ENCODE peak calls at places on chromosome 10, in four cellular contexts. J is gastrocnemius medialis, D is cardiac muscle cell, R is psoas muscle. B is an unnamed sample.
A peak's percentile ranks its signal among the peaks of the same experiment; 100 is the strongest.

GRCh38 chr10:132518572-132519381 is 18.8 kb upstream of the INPP5A start:
- DNase-seq in J (peak; percentile 84), D (peak; percentile 80), R (no peak), B (no peak)

GRCh38 chr10:108629843-108630242 is 1293.5 kb downstream of the XPNPEP1 start:
- DNase-seq in J (no peak), D (no peak), R (no peak), B (no peak)

GRCh38 chr10:61164458-61165160 is 220.6 kb upstream of the RHOBTB1 start:
- DNase-seq in J (peak; percentile 91), D (no peak), R (peak; percentile 44), B (no peak)

GRCh38 chr10:43683451-43684197 is 34.9 kb upstream of the ZNF32 start:
- DNase-seq in J (no peak), D (peak; percentile 37), R (no peak), B (no peak)

GRCh38 chr10:23675588-23675987 is 236.7 kb downstream of the OTUD1 start:
- DNase-seq in J (no peak), D (no peak), R (no peak), B (no peak)

GRCh38 chr10:92440578-92440977 is 133.3 kb downstream of the IDE start:
- DNase-seq in J (no peak), D (no peak), R (no peak), B (no peak)

GRCh38 chr10:117136391-117136975 is 1.6 kb downstream of the VAX1 start:
- DNase-seq in J (no peak), D (no peak), R (no peak), B (no peak)

GRCh38 chr10:60048146-60048545 is 141.8 kb upstream of the CCDC6 start:
- DNase-seq in J (no peak), D (peak; percentile 66), R (no peak), B (no peak)

GRCh38 chr10:93095225-93095624 is 21.5 kb downstream of the CYP26A1 start:
- DNase-seq in J (no peak), D (no peak), R (no peak), B (no peak)

GRCh38 chr10:114632869-114633715 is 25.0 kb downstream of the ABLIM1 start:
- DNase-seq in J (peak; percentile 71), D (peak; percentile 80), R (peak; percentile 36), B (no peak)

GRCh38 chr10:95542330-95542729 is 18.8 kb downstream of the SORBS1 start:
- DNase-seq in J (no peak), D (no peak), R (no peak), B (no peak)

GRCh38 chr10:127966875-127967274 is 60.0 kb downstream of the PTPRE start:
- DNase-seq in J (no peak), D (no peak), R (no peak), B (no peak)

GRCh38 chr10:7956508-7956907 is 98.0 kb upstream of the GATA3 start:
- DNase-seq in J (no peak), D (no peak), R (no peak), B (no peak)

GRCh38 chr10:103040424-103040823 is 122.3 kb downstream of the CNNM2 start:
- DNase-seq in J (no peak), D (no peak), R (no peak), B (no peak)

GRCh38 chr10:70678757-70679489 is 6.6 kb downstream of the ADAMTS14 start:
- DNase-seq in J (no peak), D (no peak), R (no peak), B (no peak)

GRCh38 chr10:97464226-97464625 is 18.3 kb downstream of the ZDHHC16 start:
- DNase-seq in J (no peak), D (no peak), R (no peak), B (no peak)

GRCh38 chr10:71575934-71576801 is 143.4 kb downstream of the C10orf105 start:
- DNase-seq in J (no peak), D (no peak), R (no peak), B (no peak)

GRCh38 chr10:98404571-98405396 is 10.2 kb downstream of the PYROXD2 start:
- DNase-seq in J (no peak), D (no peak), R (no peak), B (no peak)

GRCh38 chr10:95880704-95881103 is 27.1 kb upstream of the CC2D2B start:
- DNase-seq in J (no peak), D (no peak), R (no peak), B (no peak)

GRCh38 chr10:44039599-44039998 is 345.3 kb downstream of the CXCL12 start:
- DNase-seq in J (no peak), D (no peak), R (no peak), B (no peak)

GRCh38 chr10:30413996-30414576 is 19.9 kb upstream of the MAP3K8 start:
- DNase-seq in J (no peak), D (peak; percentile 63), R (no peak), B (peak; percentile 26)

GRCh38 chr10:128084364-128084763 is 41.9 kb downstream of the MKI67 start:
- DNase-seq in J (no peak), D (no peak), R (no peak), B (no peak)

GRCh38 chr10:124469956-124470484 is 8.4 kb downstream of the LHPP start:
- DNase-seq in J (no peak), D (no peak), R (no peak), B (no peak)

GRCh38 chr10:71771204-71771603 is 2.1 kb downstream of the VSIR start:
- DNase-seq in J (peak; percentile 64), D (no peak), R (no peak), B (no peak)

GRCh38 chr10:27319752-27320561 is 79.4 kb upstream of the ACBD5 start:
- DNase-seq in J (peak; percentile 28), D (peak; percentile 5), R (peak; percentile 64), B (no peak)

GRCh38 chr10:11177926-11178453 is 160.3 kb downstream of the CELF2 start:
- DNase-seq in J (no peak), D (peak; percentile 79), R (no peak), B (peak; percentile 35)

GRCh38 chr10:63819753-63820347 is 298.6 kb downstream of the REEP3 start:
- DNase-seq in J (peak; percentile 23), D (peak; percentile 80), R (peak; percentile 63), B (no peak)

GRCh38 chr10:109961181-109962001 is 38.1 kb upstream of the XPNPEP1 start:
- DNase-seq in J (no peak), D (no peak), R (no peak), B (no peak)

GRCh38 chr10:133009218-133009954 is 67.0 kb upstream of the CFAP46 start:
- DNase-seq in J (peak; percentile 61), D (peak; percentile 46), R (peak; percentile 67), B (no peak)

GRCh38 chr10:73218466-73219191 is 28.4 kb downstream of the DNAJC9 start:
- DNase-seq in J (no peak), D (peak; percentile 14), R (no peak), B (no peak)

GRCh38 chr10:66881814-66882213 is 44.0 kb upstream of the LRRTM3 start:
- DNase-seq in J (no peak), D (no peak), R (no peak), B (no peak)

GRCh38 chr10:114301177-114301576 is 62.1 kb downstream of the VWA2 start:
- DNase-seq in J (no peak), D (no peak), R (no peak), B (no peak)

GRCh38 chr10:93757136-93757535 is 600 bp upstream of the LGI1 start:
- DNase-seq in J (peak; percentile 16), D (no peak), R (no peak), B (no peak)

GRCh38 chr10:9869185-9869584 is 1148.5 kb upstream of the CELF2 start:
- DNase-seq in J (no peak), D (no peak), R (no peak), B (no peak)

GRCh38 chr10:133079836-133080682 is 7.7 kb upstream of the ADGRA1 start:
- DNase-seq in J (no peak), D (peak; percentile 85), R (no peak), B (no peak)

GRCh38 chr10:96324447-96324846 is 20.2 kb downstream of the DNTT start:
- DNase-seq in J (no peak), D (no peak), R (no peak), B (no peak)

GRCh38 chr10:22765660-22766547 is 51.5 kb upstream of the PIP4K2A start:
- DNase-seq in J (no peak), D (no peak), R (no peak), B (no peak)

GRCh38 chr10:101512741-101513140 is 75.3 kb downstream of the POLL start:
- DNase-seq in J (no peak), D (peak; percentile 5), R (no peak), B (no peak)

GRCh38 chr10:72719941-72720592 is 28.1 kb downstream of the MCU start:
- DNase-seq in J (no peak), D (no peak), R (no peak), B (no peak)

GRCh38 chr10:947881-948280 is 16.4 kb upstream of the LARP4B start:
- DNase-seq in J (no peak), D (no peak), R (no peak), B (no peak)
- H3K27ac ChIP-seq in J (no peak overlapping the region), D (no peak overlapping the region), R (no peak overlapping the region), B (no peak overlapping the region)

GRCh38 chr10:79346388-79347225 is 662 bp upstream of the PPIF start:
- DNase-seq in J (peak; percentile 9), D (no peak), R (no peak), B (no peak)
- H3K4me1 ChIP-seq in J (peaks cover 13% of the 10 kb centered on the region), D (peaks cover 48% of the 10 kb centered on the region), R (peaks cover 20% of the 10 kb centered on the region), B (peaks cover 19% of the 10 kb centered on the region)

GRCh38 chr10:24965051-24965450 is 12.6 kb upstream of the PRTFDC1 start:
- DNase-seq in J (no peak), D (no peak), R (no peak), B (no peak)

GRCh38 chr10:24961582-24961981 is 9.2 kb upstream of the PRTFDC1 start:
- DNase-seq in J (no peak), D (no peak), R (no peak), B (no peak)

GRCh38 chr10:24962998-24963397 is 10.6 kb upstream of the PRTFDC1 start:
- DNase-seq in J (no peak), D (no peak), R (no peak), B (no peak)

GRCh38 chr10:24966962-24967361 is 14.6 kb upstream of the PRTFDC1 start:
- DNase-seq in J (no peak), D (no peak), R (no peak), B (no peak)

DNA sequence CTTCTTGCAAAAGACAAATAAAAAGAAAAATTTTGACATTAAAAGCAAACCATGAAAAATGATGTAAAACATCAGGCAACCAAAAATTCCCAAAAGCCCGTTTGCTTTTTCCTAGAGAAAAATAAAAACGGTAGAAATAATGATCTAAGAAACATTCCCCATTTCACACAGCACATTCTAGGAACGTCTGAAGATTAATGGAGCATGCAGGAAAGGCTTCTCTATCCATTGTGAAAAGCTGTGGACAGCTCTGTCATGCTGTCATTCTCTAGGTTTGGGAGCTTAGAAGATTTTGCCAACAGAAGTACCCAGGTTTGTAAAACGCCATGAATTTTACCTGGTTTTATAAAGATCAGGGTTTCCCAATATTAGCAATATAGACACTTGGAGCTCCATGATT is 11.2 kb upstream of the PRTFDC1 start:
- DNase-seq in J (no peak), D (no peak), R (no peak), B (no peak)
- H3K27ac ChIP-seq in J (no peak overlapping the region), D (no peak overlapping the region), R (no peak overlapping the region), B (no peak overlapping the region)

DNA sequence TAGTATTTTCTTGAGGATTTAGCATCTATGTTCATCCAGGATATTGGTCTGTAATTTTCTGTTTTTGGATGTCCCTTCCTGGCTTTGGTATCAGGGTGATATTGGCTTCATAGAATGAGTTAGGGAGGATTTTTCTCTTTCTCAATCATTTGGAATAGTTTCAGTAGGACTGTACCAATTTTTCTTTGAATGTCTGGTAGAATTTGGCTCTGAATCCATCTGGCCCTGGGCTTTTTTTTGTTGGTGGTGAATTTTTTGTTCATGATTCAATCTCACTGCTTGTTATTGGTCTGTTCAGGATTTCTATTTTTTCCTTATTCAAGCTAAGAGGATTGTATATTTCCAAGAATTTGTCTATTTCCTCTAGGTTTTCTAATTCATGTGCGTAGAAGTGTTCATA is 192.7 kb downstream of the KIF20B start:
- DNase-seq in J (no peak), D (no peak), R (no peak), B (no peak)
- H3K4me1 ChIP-seq in J (no peaks in the 10 kb centered on the region), D (no peaks in the 10 kb centered on the region), R (no peaks in the 10 kb centered on the region), B (no peaks in the 10 kb centered on the region)

GRCh38 chr10:52940921-52941320 is 168.3 kb upstream of the MBL2 start:
- DNase-seq in J (no peak), D (no peak), R (no peak), B (no peak)
- H3K27ac ChIP-seq in J (no peak overlapping the region), D (no peak overlapping the region), R (no peak overlapping the region), B (no peak overlapping the region)

B was measured in naive thymus-derived CD4-positive, alpha-beta T cell.